ENCODE peak calls at places on chromosomes 6 and 20, in eight cellular contexts. P is NCI-H1092 treated with DMSO at 0.1 percent for 48 hours; C is kidney tubule cell; B is CD4-positive, alpha-beta T cell; W is H54; Y is stimulated activated naive B cell treated with anti-CD40 and anti-IgM and Interleukin-4, amounts not matched to agents 10 μg/mL and 1 μg/mL and 100 μg/mL, for 72 hours; Z is occipital lobe; V is LHCN-M2. R is an unnamed sample.

GRCh38 chr6:104680539-104680938 is 179.2 kb downstream of the HACE1 start:
- DNase-seq in P (no peak), Y (no peak), W (no peak), C (no peak), V (no peak), B (no peak), Z (no peak), R (no peak)

GRCh38 chr6:43702522-43703440 is 15.2 kb upstream of the MRPS18A start:
- DNase-seq in Z (no peak), Y (no peak), P (peak), W (peak), C (peak), B (no peak), V (peak), R (peak)

GRCh38 chr20:5621305-5621704 is 128.9 kb upstream of the SHLD1 start:
- DNase-seq in C (no peak), Y (no peak), P (peak), B (no peak), V (peak), Z (no peak), W (no peak), R (no peak)

GRCh38 chr6:134379086-134379485 is 61.2 kb upstream of the SGK1 start:
- DNase-seq in P (no peak), Z (no peak), Y (peak), V (no peak), W (no peak), B (no peak), C (peak), R (no peak)

GRCh38 chr20:41222299-41222698 is 85.0 kb downstream of the PLCG1 start:
- DNase-seq in Z (no peak), W (no peak), B (no peak), P (no peak), V (no peak), Y (no peak), C (no peak), R (no peak)

GRCh38 chr6:152897807-152898399 is 84.9 kb downstream of the FBXO5 start:
- DNase-seq in P (peak), W (peak), C (peak), Y (peak), Z (peak), V (peak), B (peak), R (peak)

GRCh38 chr20:6966721-6967120 is 199.2 kb downstream of the BMP2 start:
- DNase-seq in Z (no peak), W (no peak), P (no peak), C (no peak), Y (no peak), V (no peak), B (no peak), R (no peak)

GRCh38 chr6:159941286-159942113 is 27.4 kb upstream of the IGF2R start:
- DNase-seq in B (no peak), C (peak), Y (peak), W (no peak), V (peak), P (peak), Z (no peak), R (peak)

GRCh38 chr6:85775883-85776282 is 133.2 kb upstream of the SYNCRIP start:
- DNase-seq in Z (no peak), C (no peak), P (no peak), Y (no peak), W (no peak), B (no peak), V (no peak), R (no peak)

GRCh38 chr6:148144917-148145521 is 197.6 kb upstream of the SASH1 start:
- DNase-seq in Z (peak), W (peak), Y (peak), B (peak), C (peak), P (peak), V (peak), R (peak)

GRCh38 chr6:26550250-26550993 is 12.3 kb downstream of the HMGN4 start:
- DNase-seq in C (peak), P (peak), V (no peak), Y (peak), W (no peak), Z (no peak), B (no peak), R (peak)

GRCh38 chr6:104477569-104477968 is 382.1 kb downstream of the HACE1 start:
- DNase-seq in Y (no peak), V (no peak), P (no peak), W (no peak), B (no peak), Z (no peak), C (no peak), R (no peak)

GRCh38 chr6:162177733-162178132 is 549.8 kb downstream of the PRKN start:
- DNase-seq in B (no peak), C (peak), V (peak), W (no peak), Z (peak), Y (no peak), P (peak), R (no peak)

GRCh38 chr6:77879527-77879926 is 226.7 kb downstream of the MEI4 start:
- DNase-seq in Z (no peak), V (no peak), C (no peak), P (no peak), Y (no peak), B (no peak), W (no peak), R (no peak)

GRCh38 chr20:62872184-62872862 is 10.7 kb upstream of the TCFL5 start:
- DNase-seq in Z (no peak), P (no peak), V (no peak), Y (no peak), B (no peak), C (no peak), W (no peak), R (no peak)

GRCh38 chr6:123715243-123715863 is 78.6 kb upstream of the TRDN start:
- DNase-seq in W (no peak), Y (no peak), B (no peak), Z (no peak), C (peak), P (peak), V (peak), R (no peak)

GRCh38 chr6:140105857-140106256 is 731.4 kb upstream of the CITED2 start:
- DNase-seq in Z (no peak), V (peak), P (no peak), Y (no peak), B (no peak), W (no peak), C (peak), R (no peak)

GRCh38 chr6:134908906-134909516 is 40.9 kb downstream of the ALDH8A1 start:
- DNase-seq in Y (no peak), P (no peak), B (no peak), V (peak), Z (peak), W (peak), C (peak), R (peak)

GRCh38 chr6:42572523-42572922 is 8.7 kb downstream of the UBR2 start:
- DNase-seq in C (peak), P (no peak), B (no peak), Y (peak), Z (no peak), W (no peak), V (no peak), R (no peak)

GRCh38 chr20:308427-309038 is 11.2 kb downstream of the ZCCHC3 start:
- DNase-seq in Z (no peak), Y (no peak), W (no peak), P (no peak), V (no peak), B (no peak), C (peak), R (no peak)

GRCh38 chr6:45513331-45513730 is 135.6 kb upstream of the SUPT3H start:
- DNase-seq in C (no peak), W (no peak), Y (no peak), Z (no peak), V (no peak), P (no peak), B (no peak), R (no peak)

GRCh38 chr6:122589115-122589514 is 21.1 kb upstream of the PKIB start:
- DNase-seq in P (no peak), B (no peak), V (no peak), Z (no peak), W (no peak), C (no peak), Y (no peak), R (peak)

GRCh38 chr6:20217900-20218299 is 5.6 kb upstream of the MBOAT1 start:
- DNase-seq in W (no peak), C (no peak), V (no peak), Y (no peak), P (no peak), B (no peak), Z (no peak), R (no peak)

GRCh38 chr6:100665041-100665380 is 200.3 kb upstream of the SIM1 start:
- DNase-seq in C (no peak), Y (peak), V (no peak), Z (no peak), P (no peak), W (no peak), B (no peak), R (no peak)

GRCh38 chr6:16533721-16534136 is 227.5 kb downstream of the ATXN1 start:
- DNase-seq in P (no peak), W (no peak), C (no peak), B (no peak), V (no peak), Y (no peak), Z (no peak), R (no peak)

GRCh38 chr20:3039426-3039825 is 4.0 kb upstream of the GNRH2 start:
- DNase-seq in W (no peak), B (no peak), V (no peak), C (no peak), Y (no peak), P (no peak), Z (no peak), R (no peak)

GRCh38 chr6:42197574-42198362 is 3.0 kb upstream of the GUCA1B start:
- DNase-seq in Y (no peak), C (peak), W (peak), P (no peak), Z (peak), B (no peak), V (peak), R (peak)